ENCODE peak calls at places on chromosomes 7 and 10, in four cellular contexts. X, Q, C and D are unnamed samples.

GRCh38 chr7:20229652-20230500 is 12.7 kb upstream of the MACC1 start:
- DNase-seq in X (no peak), Q (peak), C (peak), D (no peak)

GRCh38 chr10:11270135-11270857 is 252.6 kb downstream of the CELF2 start:
- DNase-seq in X (peak), Q (peak), C (peak), D (peak)

GRCh38 chr7:26397786-26398435 is 106.2 kb downstream of the SNX10 start:
- DNase-seq in X (peak), Q (no peak), C (no peak), D (peak)

GRCh38 chr10:77587424-77587806 is 50.2 kb downstream of the KCNMA1 start:
- DNase-seq in X (peak), Q (no peak), C (no peak), D (no peak)

GRCh38 chr7:91459539-91459938 is 195.3 kb downstream of the FZD1 start:
- DNase-seq in X (no peak), Q (no peak), C (no peak), D (no peak)

GRCh38 chr10:3568983-3569382 is 216.0 kb downstream of the KLF6 start:
- DNase-seq in X (no peak), Q (no peak), C (no peak), D (no peak)

GRCh38 chr10:47027812-47028260 is 116.6 kb downstream of the PTPN20 start:
- DNase-seq in X (no peak), Q (no peak), C (no peak), D (no peak)

GRCh38 chr10:28556142-28556541 is 23.2 kb downstream of the WAC start:
- DNase-seq in X (no peak), Q (no peak), C (no peak), D (no peak)

GRCh38 chr7:92325850-92326249 is 80.1 kb downstream of the ANKIB1 start:
- DNase-seq in X (no peak), Q (no peak), C (no peak), D (no peak)

GRCh38 chr7:5636446-5636835 is 145.0 kb downstream of the RNF216 start:
- DNase-seq in X (peak), Q (no peak), C (no peak), D (no peak)

GRCh38 chr10:130816116-130816901 is 495.2 kb downstream of the TCERG1L start:
- DNase-seq in X (no peak), Q (no peak), C (no peak), D (no peak)

GRCh38 chr10:92527716-92528115 is 46.2 kb downstream of the IDE start:
- DNase-seq in X (no peak), Q (no peak), C (no peak), D (no peak)

GRCh38 chr7:84949501-84949900 is 237.4 kb downstream of the SEMA3D start:
- DNase-seq in X (no peak), Q (no peak), C (no peak), D (no peak)

GRCh38 chr7:112649560-112649959 is 140.6 kb downstream of the TMEM168 start:
- DNase-seq in X (no peak), Q (no peak), C (no peak), D (no peak)

GRCh38 chr7:16851829-16852228 is 30.0 kb downstream of the AGR3 start:
- DNase-seq in X (peak), Q (no peak), C (no peak), D (no peak)

GRCh38 chr7:35817930-35818329 is 17.1 kb downstream of the SEPTIN7 start:
- DNase-seq in X (no peak), Q (no peak), C (no peak), D (no peak)

GRCh38 chr10:80608706-80609105 is 71.0 kb downstream of the SH2D4B start:
- DNase-seq in X (no peak), Q (no peak), C (no peak), D (no peak)

GRCh38 chr10:113126506-113127192 is 176.6 kb downstream of the TCF7L2 start:
- DNase-seq in X (peak), Q (no peak), C (peak), D (peak)

GRCh38 chr10:57864789-57865676 is 402.7 kb downstream of the IPMK start:
- DNase-seq in X (no peak), Q (no peak), C (no peak), D (no peak)

GRCh38 chr10:28730031-28730778 is 52.9 kb downstream of the BAMBI start:
- DNase-seq in X (no peak), Q (peak), C (no peak), D (no peak)

GRCh38 chr7:45892407-45893035 is 4.2 kb downstream of the IGFBP1 start:
- DNase-seq in X (no peak), Q (no peak), C (no peak), D (no peak)

GRCh38 chr10:122388287-122388997 is 13.9 kb downstream of the PLEKHA1 start:
- DNase-seq in X (no peak), Q (no peak), C (no peak), D (no peak)